ENCODE peak calls at places on chromosome 10, in eight cellular contexts. V is OCI-LY7, U is lung, Q is stomach, W is right lobe of liver, I is uterus, T is heart right ventricle, D is neuronal stem cell. C is an unnamed sample. For H3K36me3, the result is how much of the 10 kb centered on the place peaks cover.

GRCh38 chr10:100520811-100521210 is 1.1 kb upstream of the SEC31B start:
- DNase-seq in I (no peak), W (no peak), U (no peak), D (no peak), Q (no peak), T (no peak), V (no peak), C (no peak)

GRCh38 chr10:80741278-80741677 is 203.6 kb downstream of the SH2D4B start:
- DNase-seq in I (no peak), T (no peak), D (no peak), W (no peak), V (no peak), U (no peak), Q (no peak), C (no peak)

GRCh38 chr10:58932126-58932525 is 244.3 kb upstream of the PHYHIPL start:
- DNase-seq in T (no peak), Q (no peak), D (no peak), W (no peak), I (no peak), U (no peak), V (no peak), C (no peak)

GRCh38 chr10:43665054-43665453 is 16.4 kb upstream of the ZNF32 start:
- DNase-seq in V (no peak), Q (no peak), W (no peak), D (no peak), I (no peak), U (no peak), T (no peak), C (no peak)

GRCh38 chr10:6607187-6607586 is 27.1 kb upstream of the PRKCQ start:
- DNase-seq in D (no peak), W (no peak), V (no peak), Q (no peak), I (no peak), U (no peak), T (no peak), C (no peak)

GRCh38 chr10:66329116-66329515 is 596.7 kb upstream of the LRRTM3 start:
- DNase-seq in T (no peak), U (no peak), W (no peak), V (no peak), Q (no peak), D (no peak), I (no peak), C (no peak)

GRCh38 chr10:132452216-132452650 is 55.2 kb downstream of the PWWP2B start:
- DNase-seq in I (no peak), U (no peak), V (no peak), T (peak), D (no peak), W (no peak), Q (no peak), C (no peak)

GRCh38 chr10:73106301-73106700 is 4.0 kb upstream of the NUDT13 start:
- DNase-seq in D (no peak), U (no peak), I (no peak), W (no peak), V (no peak), Q (no peak), T (no peak), C (no peak)

GRCh38 chr10:86315543-86315942 is 51.1 kb downstream of the GRID1 start:
- DNase-seq in U (no peak), V (no peak), Q (no peak), I (no peak), D (no peak), W (no peak), T (no peak), C (no peak)

GRCh38 chr10:6151087-6151977 is 51.4 kb upstream of the PFKFB3 start:
- DNase-seq in Q (peak), U (peak), D (no peak), W (no peak), I (peak), T (peak), V (peak), C (peak)

DNA sequence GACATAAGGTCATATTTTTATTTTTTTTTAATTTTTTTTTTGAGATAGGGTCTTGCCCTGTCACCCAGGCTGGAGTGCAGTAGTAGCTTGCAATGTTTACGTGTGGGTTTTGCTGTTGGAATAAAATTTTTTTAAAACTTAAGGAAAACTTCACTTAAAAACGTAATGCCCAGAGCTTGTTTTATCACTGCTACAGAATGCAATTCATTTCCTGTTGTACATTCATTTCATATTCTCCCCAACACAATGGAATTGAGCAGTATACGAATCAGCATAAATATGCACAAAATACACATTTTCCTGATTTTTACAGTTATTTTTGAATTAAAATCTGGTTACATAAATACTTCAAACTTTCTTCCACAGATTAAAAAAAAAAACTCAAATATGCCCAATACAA is 40.3 kb downstream of the RSU1 start:
- DNase-seq in I (no peak), W (no peak), D (no peak), U (no peak), Q (no peak), T (no peak), V (no peak), C (no peak)
- H3K36me3 ChIP-seq in I (under half), W (under half), D (under half), U (under half), Q (under half), T (under half), V (under half), C (under half)

GRCh38 chr10:11611248-11612003 is at the start of gene USP6NL:
- DNase-seq in V (peak), I (peak), D (peak), U (peak), T (peak), Q (peak), W (peak), C (peak)
- H3K36me3 ChIP-seq in V (under half), I (under half), D (under half), U (under half), T (under half), Q (under half), W (under half), C (under half)

DNA sequence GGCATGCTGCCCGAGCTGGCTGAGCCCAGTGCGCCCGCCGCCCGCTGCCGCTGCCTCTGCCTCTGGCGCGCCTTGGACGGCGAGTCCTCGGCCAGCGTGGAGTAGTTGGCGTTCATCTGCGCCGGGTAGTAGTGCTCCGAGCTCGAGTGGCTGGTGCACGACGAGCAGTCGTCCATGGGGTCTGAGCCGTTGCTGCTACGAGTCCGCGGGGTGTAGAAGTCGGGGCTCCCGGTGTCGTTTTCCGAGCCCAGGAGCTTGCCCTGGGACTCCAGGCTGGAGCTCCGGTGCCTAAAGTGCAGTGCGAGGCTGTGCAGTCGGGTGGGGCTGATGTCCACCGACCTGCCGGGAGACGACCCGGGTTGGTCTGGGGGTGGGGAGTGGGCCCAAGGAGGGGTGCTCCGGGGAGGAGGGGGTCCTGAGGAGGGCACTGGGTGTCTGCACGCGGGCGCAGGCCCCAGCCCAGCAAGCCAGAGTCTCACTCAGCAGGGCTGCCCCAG is 70.5 kb downstream of the PRPF18 start:
- DNase-seq in T (no peak), Q (no peak), W (no peak), I (no peak), D (no peak), V (no peak), U (no peak), C (no peak)
- H3K36me3 ChIP-seq in T (under half), Q (under half), W (under half), I (under half), D (half or more), V (under half), U (under half), C (under half)

DNA sequence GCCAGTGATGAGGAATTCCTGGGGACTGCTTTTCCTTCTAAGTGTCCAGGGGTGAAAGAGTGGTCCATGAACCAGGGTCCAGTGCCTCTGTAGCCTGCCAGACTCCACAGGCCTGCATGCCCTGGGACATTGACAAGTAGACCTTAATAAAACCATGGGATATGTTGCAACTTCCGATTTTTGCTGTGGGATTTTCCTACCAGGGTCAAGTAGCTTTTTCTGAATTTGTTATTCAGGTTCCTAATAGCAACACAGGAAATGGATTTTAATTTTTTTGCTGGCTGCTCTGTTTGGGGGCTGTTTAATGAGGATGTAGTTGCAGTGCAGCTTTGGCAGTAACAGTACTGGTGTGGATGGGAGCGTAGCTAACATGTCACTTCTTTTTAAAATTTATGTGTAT is 42.1 kb downstream of the WBP1L start:
- DNase-seq in I (no peak), U (no peak), D (no peak), V (no peak), W (no peak), T (no peak), Q (no peak), C (no peak)
- H3K36me3 ChIP-seq in I (under half), U (under half), D (under half), V (under half), W (under half), T (under half), Q (under half), C (under half)

GRCh38 chr10:71567006-71567405 is 152.6 kb downstream of the C10orf105 start:
- DNase-seq in D (no peak), I (no peak), Q (no peak), T (no peak), V (no peak), U (no peak), W (no peak), C (no peak)
- H3K36me3 ChIP-seq in D (under half), I (under half), Q (under half), T (under half), V (under half), U (under half), W (under half), C (under half)

GRCh38 chr10:125064681-125065492 is 95.5 kb downstream of the CTBP2 start:
- DNase-seq in Q (no peak), U (no peak), I (no peak), W (no peak), D (no peak), T (no peak), V (peak), C (no peak)
- H3K36me3 ChIP-seq in Q (under half), U (under half), I (under half), W (under half), D (under half), T (under half), V (under half), C (under half)

GRCh38 chr10:28616514-28616913 is 60.8 kb upstream of the BAMBI start:
- DNase-seq in W (no peak), Q (no peak), I (no peak), U (no peak), T (no peak), D (no peak), V (no peak), C (no peak)
- H3K36me3 ChIP-seq in W (under half), Q (under half), I (under half), U (under half), T (under half), D (half or more), V (half or more), C (under half)

GRCh38 chr10:127040756-127041155 is 135.5 kb downstream of the DOCK1 start:
- DNase-seq in W (no peak), T (no peak), V (no peak), Q (no peak), I (no peak), D (no peak), U (no peak), C (no peak)

GRCh38 chr10:127041561-127041960 is 136.3 kb downstream of the DOCK1 start:
- DNase-seq in Q (no peak), T (no peak), U (no peak), W (no peak), V (no peak), I (no peak), D (no peak), C (no peak)

GRCh38 chr10:127046975-127047877 is 142.0 kb downstream of the DOCK1 start:
- DNase-seq in U (no peak), T (no peak), Q (no peak), V (no peak), I (no peak), W (no peak), D (no peak), C (no peak)

GRCh38 chr10:127043312-127043711 is 138.1 kb downstream of the DOCK1 start:
- DNase-seq in U (no peak), Q (no peak), I (no peak), T (no peak), V (no peak), D (no peak), W (no peak), C (no peak)

GRCh38 chr10:127044191-127044590 is 139.0 kb downstream of the DOCK1 start:
- DNase-seq in Q (peak), V (no peak), I (no peak), D (no peak), U (peak), W (no peak), T (no peak), C (no peak)
- H3K36me3 ChIP-seq in Q (under half), V (under half), I (under half), D (half or more), U (under half), W (under half), T (under half), C (under half)

DNA sequence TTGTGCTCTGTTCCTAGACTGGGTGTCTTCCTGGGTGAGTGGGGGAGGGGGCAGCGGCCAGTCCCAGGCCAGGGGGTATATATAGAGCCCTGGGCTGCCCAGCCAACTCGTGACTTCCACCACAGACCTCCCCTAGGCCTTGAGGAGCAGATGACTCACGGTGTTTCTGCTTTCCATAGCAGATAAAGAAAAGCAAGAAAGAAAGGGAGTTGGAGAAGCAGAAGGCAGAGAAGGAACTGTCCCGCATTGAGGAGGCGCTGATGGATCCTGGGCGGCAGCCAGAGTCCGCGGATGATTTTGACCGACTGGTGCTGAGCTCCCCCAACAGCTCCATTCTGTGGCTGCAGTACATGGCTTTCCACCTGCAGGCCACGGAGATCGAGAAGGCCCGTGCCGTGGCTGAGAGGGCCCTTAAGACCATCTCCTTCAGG is 10.1 kb downstream of the CALHM2 start:
- DNase-seq in Q (no peak), I (peak), D (no peak), W (no peak), U (no peak), T (peak), V (no peak), C (peak)
- H3K36me3 ChIP-seq in Q (half or more), I (under half), D (half or more), W (under half), U (under half), T (under half), V (half or more), C (half or more)

DNA sequence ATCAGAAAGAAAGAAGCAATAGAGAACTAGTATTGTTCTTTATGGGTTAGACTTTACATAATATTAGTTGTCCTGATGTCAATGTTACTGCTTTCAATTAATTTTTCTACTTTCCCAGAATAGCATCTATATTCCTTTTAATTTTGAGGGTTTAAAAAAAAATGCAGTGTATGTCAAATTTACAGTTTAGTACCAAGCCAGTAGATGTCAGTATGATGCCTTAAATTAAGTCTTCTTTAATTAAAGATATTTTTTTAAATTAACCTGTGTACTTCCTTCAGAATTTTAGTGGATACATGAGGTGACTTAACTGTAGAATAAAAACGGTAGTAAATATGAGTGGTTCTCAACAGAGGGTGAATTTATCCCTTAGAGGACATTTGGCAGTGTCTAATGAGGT is 35.2 kb upstream of the STOX1 start:
- DNase-seq in V (peak), W (no peak), T (no peak), D (no peak), Q (no peak), U (no peak), I (no peak), C (no peak)
- H3K36me3 ChIP-seq in V (half or more), W (under half), T (under half), D (half or more), Q (under half), U (under half), I (under half), C (half or more)